ENCODE peak calls at places on chromosomes 4 and X, in five cellular contexts. X, C, T, B and Q are unnamed samples.

GRCh38 chrX:133668225-133668931 is 253.1 kb upstream of the GPC4 start:
- DNase-seq in X (no peak), C (no peak), T (peak), B (no peak), Q (no peak)

GRCh38 chrX:152915541-152916241 is 17.8 kb downstream of the ZNF185 start:
- DNase-seq in X (no peak), C (peak), T (peak), B (peak), Q (no peak)

GRCh38 chr4:143183513-143184216 is 1.1 kb upstream of the USP38 start:
- DNase-seq in X (no peak), C (no peak), T (no peak), B (no peak), Q (no peak)

GRCh38 chr4:1204828-1205591 is 32.6 kb upstream of the SPON2 start:
- DNase-seq in X (no peak), C (no peak), T (peak), B (peak), Q (no peak)

GRCh38 chrX:136452614-136453013 is 35.1 kb upstream of the BRS3 start:
- DNase-seq in X (no peak), C (no peak), T (no peak), B (no peak), Q (no peak)

GRCh38 chr4:85376285-85376684 is 98.7 kb upstream of the ARHGAP24 start:
- DNase-seq in X (no peak), C (no peak), T (no peak), B (no peak), Q (no peak)

GRCh38 chrX:74248889-74249288 is 55.1 kb upstream of the ZCCHC13 start:
- DNase-seq in X (no peak), C (no peak), T (no peak), B (peak), Q (no peak)

GRCh38 chr4:144748814-144749555 is 103.0 kb downstream of the HHIP start:
- DNase-seq in X (no peak), C (no peak), T (no peak), B (no peak), Q (no peak)

GRCh38 chrX:36116222-36116621 is 196.7 kb downstream of the CFAP47 start:
- DNase-seq in X (no peak), C (no peak), T (no peak), B (no peak), Q (no peak)

GRCh38 chr4:19130836-19131235 is 1109.3 kb upstream of the LCORL start:
- DNase-seq in X (no peak), C (no peak), T (no peak), B (peak), Q (no peak)

GRCh38 chrX:108020631-108021030 is 24.2 kb upstream of the VSIG1 start:
- DNase-seq in X (no peak), C (no peak), T (no peak), B (no peak), Q (no peak)

GRCh38 chr4:152166567-152166966 is 369.3 kb downstream of the FBXW7 start:
- DNase-seq in X (no peak), C (no peak), T (peak), B (peak), Q (no peak)

GRCh38 chr4:56681158-56681848 is at the start of gene HOPX:
- DNase-seq in X (no peak), C (no peak), T (peak), B (no peak), Q (peak)

GRCh38 chr4:154490261-154490588 is 1.4 kb downstream of the DCHS2 start:
- DNase-seq in X (no peak), C (no peak), T (no peak), B (no peak), Q (no peak)

GRCh38 chrX:45769919-45770582 is 569.4 kb upstream of the DIPK2B start:
- DNase-seq in X (peak), C (peak), T (peak), B (peak), Q (no peak)

GRCh38 chrX:7787714-7788113 is 55.3 kb upstream of the VCX start:
- DNase-seq in X (no peak), C (no peak), T (no peak), B (no peak), Q (no peak)

GRCh38 chr4:88107406-88108107 is 50.9 kb downstream of the ABCG2 start:
- DNase-seq in X (peak), C (peak), T (no peak), B (no peak), Q (no peak)

GRCh38 chr4:61663310-61663709 is 463.2 kb downstream of the ADGRL3 start:
- DNase-seq in X (no peak), C (no peak), T (no peak), B (no peak), Q (no peak)